ENCODE peak calls at places on chromosomes 1 and 21, in eight cellular contexts. R is pancreas, N is cardiac muscle cell, Q is stomach, O is HFFc6, J is fibroblast of pulmonary artery, D is BJ, I is heart left ventricle. F is an unnamed sample.

GRCh38 chr1:14661220-14661619 is 62.7 kb downstream of the KAZN start:
- DNase-seq in N (peak), R (no peak), D (no peak), Q (no peak), I (no peak), J (peak), O (no peak), F (no peak)

GRCh38 chr1:42017730-42018129 is 99.0 kb upstream of the HIVEP3 start:
- DNase-seq in Q (no peak), N (no peak), R (no peak), J (no peak), I (no peak), O (no peak), D (no peak), F (no peak)

GRCh38 chr1:47435506-47436303 is 2.1 kb upstream of the FOXD2 start:
- DNase-seq in Q (no peak), I (no peak), N (no peak), J (no peak), O (no peak), R (no peak), D (no peak), F (no peak)

GRCh38 chr1:33683913-33684312 is 180.0 kb upstream of the HMGB4 start:
- DNase-seq in J (no peak), Q (no peak), N (no peak), I (no peak), R (no peak), O (peak), D (no peak), F (no peak)

GRCh38 chr21:46320331-46320801 is 3.3 kb downstream of the C21orf58 start:
- DNase-seq in N (peak), I (no peak), D (no peak), O (no peak), R (no peak), Q (no peak), J (no peak), F (no peak)

GRCh38 chr1:87327362-87328120 is 1.1 kb upstream of the LMO4 start:
- DNase-seq in N (no peak), I (no peak), O (no peak), R (no peak), J (no peak), D (no peak), Q (no peak), F (no peak)

GRCh38 chr1:15975358-15975804 is 520 bp downstream of the ZBTB17 start:
- DNase-seq in R (no peak), O (peak), D (no peak), N (peak), I (peak), J (peak), Q (peak), F (peak)

GRCh38 chr1:54331091-54331772 is 75.0 kb downstream of the SSBP3 start:
- DNase-seq in O (no peak), N (no peak), D (peak), I (peak), R (no peak), J (no peak), Q (no peak), F (no peak)

GRCh38 chr1:31570228-31570627 is 6.1 kb upstream of the TINAGL1 start:
- DNase-seq in N (no peak), J (no peak), Q (no peak), D (no peak), R (no peak), O (no peak), I (no peak), F (no peak)

GRCh38 chr1:30759718-30760281 is 2.2 kb upstream of the LAPTM5 start:
- DNase-seq in N (no peak), J (no peak), O (no peak), D (no peak), I (no peak), R (no peak), Q (no peak), F (no peak)

GRCh38 chr1:167165948-167166702 is 54.6 kb upstream of the POU2F1 start:
- DNase-seq in Q (no peak), R (no peak), O (no peak), I (no peak), N (peak), J (no peak), D (no peak), F (no peak)

GRCh38 chr1:185894806-185895205 is 160.6 kb downstream of the HMCN1 start:
- DNase-seq in O (no peak), N (peak), I (no peak), D (no peak), Q (no peak), J (peak), R (no peak), F (peak)

DNA sequence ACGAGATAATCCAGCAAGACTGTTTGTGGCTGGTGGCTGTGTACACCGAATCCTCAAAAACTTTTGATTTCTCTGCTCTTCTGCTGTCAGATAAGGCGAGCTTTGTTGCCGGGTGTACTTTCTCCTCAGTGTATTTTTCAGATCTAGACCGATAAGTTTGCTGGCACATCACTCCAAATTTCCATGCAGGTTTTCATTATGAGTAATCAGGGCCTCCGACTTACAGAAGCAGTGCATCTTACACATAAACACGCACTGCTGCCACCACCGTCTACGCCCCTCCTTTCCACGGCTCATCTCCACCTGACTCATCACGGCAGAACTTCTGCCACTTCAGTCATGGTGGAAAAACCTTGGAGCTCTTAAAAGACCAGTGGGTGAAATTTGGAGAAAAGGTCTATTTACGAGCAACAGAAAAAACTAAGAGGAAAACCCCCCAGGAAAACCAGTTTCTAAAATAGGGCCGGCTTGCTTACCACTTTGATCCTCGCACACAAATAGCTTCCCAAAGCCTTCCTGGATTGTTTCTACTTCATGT is 7.7 kb downstream of the ZBTB21 start:
- DNase-seq in J (peak), D (peak), Q (no peak), O (peak), R (no peak), N (peak), I (no peak), F (peak)
- TF ChIP-seq CTCF in J (no peak), D (no peak), Q (no peak), O (no peak), R (no peak), N (no peak), I (no peak), F (no peak)

DNA sequence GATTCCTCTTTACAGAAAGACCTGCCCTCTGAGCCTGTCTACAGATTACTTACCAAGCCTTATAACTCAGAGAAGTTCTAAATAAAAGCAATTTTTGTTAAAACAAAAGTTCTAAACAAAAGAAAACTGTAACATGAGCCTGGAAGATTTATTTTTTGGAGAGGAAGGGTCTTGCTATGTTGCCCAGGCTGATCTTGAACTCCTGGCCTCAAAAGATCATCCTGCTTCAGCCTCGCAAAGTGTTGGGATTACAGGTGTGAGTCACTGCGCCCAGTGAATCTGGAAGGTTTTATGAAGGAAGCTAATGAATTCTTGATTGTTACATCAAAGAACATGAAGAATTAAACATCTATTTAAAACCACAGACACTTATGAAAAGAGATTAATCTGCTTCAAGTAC is 27.1 kb downstream of the GPBP1L1 start:
- DNase-seq in N (no peak), R (no peak), I (no peak), D (no peak), O (no peak), Q (no peak), J (no peak), F (no peak)
- TF ChIP-seq CTCF in N (no peak), R (no peak), I (no peak), D (no peak), O (no peak), Q (no peak), J (no peak), F (no peak)

GRCh38 chr21:32392880-32393676 is at the start of gene URB1:
- DNase-seq in I (peak), J (peak), R (peak), D (no peak), Q (peak), N (peak), O (peak), F (peak)

GRCh38 chr21:32389337-32390015 is 3.3 kb downstream of the URB1 start:
- DNase-seq in N (peak), Q (no peak), I (no peak), R (no peak), J (no peak), O (peak), D (no peak), F (no peak)

GRCh38 chr21:32391755-32392154 is 1.1 kb downstream of the URB1 start:
- DNase-seq in N (no peak), R (no peak), I (no peak), O (no peak), D (no peak), Q (no peak), J (no peak), F (no peak)

GRCh38 chr21:32393677-32394001 is 827 bp upstream of the URB1 start:
- DNase-seq in Q (no peak), D (no peak), N (no peak), R (no peak), O (no peak), J (no peak), I (no peak), F (no peak)

GRCh38 chr21:32392299-32392879 is 423 bp downstream of the URB1 start:
- DNase-seq in R (no peak), Q (no peak), J (no peak), D (no peak), I (no peak), O (no peak), N (no peak), F (peak)
- TF ChIP-seq CTCF in R (no peak), Q (no peak), J (no peak), D (no peak), I (no peak), O (no peak), N (no peak), F (no peak)

GRCh38 chr1:202351725-202352124 is 3.2 kb downstream of the PPP1R12B start:
- DNase-seq in R (no peak), J (peak), N (peak), O (no peak), Q (no peak), I (no peak), D (no peak), F (no peak)
- TF ChIP-seq CTCF in R (no peak), J (no peak), N (no peak), O (no peak), Q (no peak), I (no peak), D (no peak), F (no peak)

F was measured in bronchial epithelial cell.